ENCODE peak calls at places on chromosomes 2 and 18, in four cellular contexts. One of them, this sample, is unnamed.

GRCh38 chr18:34718610-34719009 is 8.5 kb downstream of the DTNA start:
- DNase-seq in neuronal stem cell: no peak
- DNase-seq in mesenchymal stem cell: no peak
- DNase-seq in H1: no peak
- DNase-seq in this sample: no peak

GRCh38 chr2:234249873-234250272 is 199.4 kb downstream of the SPP2 start:
- DNase-seq in neuronal stem cell: no peak
- DNase-seq in mesenchymal stem cell: no peak
- DNase-seq in H1: no peak
- DNase-seq in this sample: peak

GRCh38 chr2:48131503-48132293 is 225.4 kb upstream of the FBXO11 start:
- DNase-seq in neuronal stem cell: no peak
- DNase-seq in mesenchymal stem cell: peak
- DNase-seq in H1: no peak
- DNase-seq in this sample: peak

GRCh38 chr18:26526128-26526965 is 22.0 kb downstream of the KCTD1 start:
- DNase-seq in neuronal stem cell: no peak
- DNase-seq in mesenchymal stem cell: no peak
- DNase-seq in H1: no peak
- DNase-seq in this sample: no peak

GRCh38 chr18:457120-457519 is 43.4 kb downstream of the COLEC12 start:
- DNase-seq in neuronal stem cell: no peak
- DNase-seq in mesenchymal stem cell: peak
- DNase-seq in H1: no peak
- DNase-seq in this sample: peak

GRCh38 chr2:46298522-46299351 is 1.5 kb downstream of the EPAS1 start:
- DNase-seq in neuronal stem cell: peak
- DNase-seq in mesenchymal stem cell: peak
- DNase-seq in H1: no peak
- DNase-seq in this sample: peak

GRCh38 chr2:224039080-224039769 is at the start of gene SERPINE2:
- DNase-seq in neuronal stem cell: peak
- DNase-seq in mesenchymal stem cell: peak
- DNase-seq in H1: no peak
- DNase-seq in this sample: peak

GRCh38 chr2:234374671-234375245 is 122.1 kb downstream of the ARL4C start:
- DNase-seq in neuronal stem cell: no peak
- DNase-seq in mesenchymal stem cell: no peak
- DNase-seq in H1: no peak
- DNase-seq in this sample: no peak

GRCh38 chr2:201828235-201828634 is 21.9 kb downstream of the CDK15 start:
- DNase-seq in neuronal stem cell: no peak
- DNase-seq in mesenchymal stem cell: no peak
- DNase-seq in H1: no peak
- DNase-seq in this sample: no peak

GRCh38 chr2:179096090-179096489 is 46.2 kb upstream of the CCDC141 start:
- DNase-seq in neuronal stem cell: no peak
- DNase-seq in mesenchymal stem cell: no peak
- DNase-seq in H1: no peak
- DNase-seq in this sample: no peak

GRCh38 chr2:29016500-29016899 is 35.4 kb downstream of the TOGARAM2 start:
- DNase-seq in neuronal stem cell: no peak
- DNase-seq in mesenchymal stem cell: no peak
- DNase-seq in H1: no peak
- DNase-seq in this sample: no peak

GRCh38 chr2:181812106-181812745 is 79.3 kb upstream of the ITPRID2 start:
- DNase-seq in neuronal stem cell: no peak
- DNase-seq in mesenchymal stem cell: no peak
- DNase-seq in H1: no peak
- DNase-seq in this sample: peak

GRCh38 chr18:47990981-47991380 is 60.5 kb upstream of the SMAD2 start:
- DNase-seq in neuronal stem cell: no peak
- DNase-seq in mesenchymal stem cell: no peak
- DNase-seq in H1: no peak
- DNase-seq in this sample: no peak

GRCh38 chr2:209368924-209369323 is 54.9 kb upstream of the MAP2 start:
- DNase-seq in neuronal stem cell: no peak
- DNase-seq in mesenchymal stem cell: peak
- DNase-seq in H1: no peak
- DNase-seq in this sample: peak

GRCh38 chr2:190947711-190948251 is 66.2 kb downstream of the STAT1 start:
- DNase-seq in neuronal stem cell: no peak
- DNase-seq in mesenchymal stem cell: peak
- DNase-seq in H1: no peak
- DNase-seq in this sample: peak

DNA sequence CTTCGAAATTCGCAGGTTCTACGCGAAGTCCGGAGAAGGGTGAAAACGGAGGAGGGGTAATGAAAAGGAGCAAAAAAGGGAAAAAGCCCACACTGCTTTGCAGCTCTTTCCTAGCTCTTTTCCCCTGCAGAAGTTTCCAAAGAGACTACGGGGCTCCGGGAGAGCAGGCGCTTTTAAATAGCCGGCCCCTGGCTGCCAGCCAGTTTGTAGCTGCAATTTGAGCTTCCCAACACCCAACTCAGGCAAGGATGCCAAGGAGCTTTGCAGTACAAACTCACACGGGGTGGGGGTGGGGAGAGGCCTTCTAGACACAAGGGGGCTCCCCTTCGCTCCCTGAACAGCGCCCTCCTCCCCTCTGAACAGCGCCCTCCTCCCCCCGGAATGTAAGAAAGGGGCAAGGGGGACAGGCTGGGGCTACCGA is at the start of gene IGFBP5:
- DNase-seq in neuronal stem cell: peak
- DNase-seq in mesenchymal stem cell: peak
- DNase-seq in H1: peak
- DNase-seq in this sample: peak
- H4K91ac ChIP-seq in neuronal stem cell: peak
- H4K91ac ChIP-seq in mesenchymal stem cell: peak
- H4K91ac ChIP-seq in H1: no peak
- H4K91ac ChIP-seq in this sample: peak

DNA sequence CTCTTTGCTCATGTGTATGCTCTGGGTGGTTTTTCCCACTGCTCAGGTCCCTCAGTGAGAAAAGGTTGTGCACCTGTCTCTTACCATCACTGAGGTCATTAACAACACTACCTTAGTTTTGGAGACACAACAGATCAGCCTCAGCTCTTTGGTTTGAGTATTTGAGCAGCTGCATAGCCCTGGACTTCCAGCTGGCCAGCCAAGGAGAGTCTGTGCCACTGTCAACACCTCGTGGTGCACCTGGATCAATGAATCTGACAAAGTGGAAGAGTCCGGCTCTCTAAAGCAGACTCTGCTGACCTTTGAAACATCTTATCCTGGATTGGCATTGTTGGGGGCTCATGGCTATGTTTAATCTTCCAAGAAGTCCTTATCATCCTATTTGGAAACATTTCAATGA is 30.0 kb downstream of the SERPINB8 start:
- DNase-seq in neuronal stem cell: no peak
- DNase-seq in mesenchymal stem cell: no peak
- DNase-seq in H1: no peak
- DNase-seq in this sample: no peak
- H4K91ac ChIP-seq in neuronal stem cell: no peak
- H4K91ac ChIP-seq in mesenchymal stem cell: no peak
- H4K91ac ChIP-seq in H1: no peak
- H4K91ac ChIP-seq in this sample: no peak

GRCh38 chr2:16620590-16620989 is 45.0 kb downstream of the CYRIA start:
- DNase-seq in neuronal stem cell: no peak
- DNase-seq in mesenchymal stem cell: no peak
- DNase-seq in H1: no peak
- DNase-seq in this sample: no peak

GRCh38 chr2:16622399-16622968 is 43.1 kb downstream of the CYRIA start:
- DNase-seq in neuronal stem cell: no peak
- DNase-seq in mesenchymal stem cell: peak
- DNase-seq in H1: no peak
- DNase-seq in this sample: peak

GRCh38 chr2:16617282-16618266 is 48.1 kb downstream of the CYRIA start:
- DNase-seq in neuronal stem cell: peak
- DNase-seq in mesenchymal stem cell: peak
- DNase-seq in H1: no peak
- DNase-seq in this sample: peak

GRCh38 chr2:16621348-16621747 is 44.3 kb downstream of the CYRIA start:
- DNase-seq in neuronal stem cell: no peak
- DNase-seq in mesenchymal stem cell: peak
- DNase-seq in H1: no peak
- DNase-seq in this sample: peak

GRCh38 chr2:16619576-16620245 is 45.9 kb downstream of the CYRIA start:
- DNase-seq in neuronal stem cell: no peak
- DNase-seq in mesenchymal stem cell: no peak
- DNase-seq in H1: no peak
- DNase-seq in this sample: no peak
- H4K91ac ChIP-seq in neuronal stem cell: no peak
- H4K91ac ChIP-seq in mesenchymal stem cell: no peak
- H4K91ac ChIP-seq in H1: no peak
- H4K91ac ChIP-seq in this sample: no peak

DNA sequence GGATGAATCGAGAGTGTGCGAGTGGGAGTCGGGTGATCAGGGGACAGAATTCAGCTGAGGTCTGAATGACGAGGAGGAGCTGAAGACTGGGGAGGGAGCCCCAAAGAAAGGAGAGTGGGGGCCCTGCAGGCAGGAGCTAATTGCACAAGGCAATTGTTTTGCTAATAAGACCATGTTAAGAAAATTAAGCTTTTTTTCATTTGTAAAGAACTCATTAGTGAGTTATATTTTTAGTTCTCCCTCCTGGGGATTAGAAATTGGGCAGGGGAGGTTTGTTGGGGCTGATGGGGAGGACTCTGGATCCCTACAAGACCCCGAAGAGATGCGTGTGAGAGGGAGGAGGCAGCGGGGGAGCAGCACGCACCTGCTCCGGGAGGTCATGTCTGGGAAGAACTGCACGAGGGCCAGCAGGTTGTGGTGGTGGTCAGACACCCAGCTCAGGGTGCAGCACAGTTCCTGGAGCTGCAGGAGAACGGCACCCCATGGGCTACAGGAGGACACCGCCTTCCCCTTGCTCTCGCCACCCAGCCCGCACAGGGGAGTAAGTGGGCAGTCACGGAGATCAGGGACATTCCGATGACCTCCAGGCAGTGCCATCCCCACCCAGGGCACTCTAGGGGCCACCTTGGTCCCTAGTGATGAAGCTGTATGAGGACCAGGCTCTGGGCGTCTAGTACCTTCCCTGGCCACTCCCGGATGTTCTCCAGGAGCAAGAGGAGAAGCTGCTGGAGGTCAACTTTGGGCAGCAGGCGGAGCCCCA is 51.1 kb upstream of the SEMA4C start:
- DNase-seq in neuronal stem cell: no peak
- DNase-seq in mesenchymal stem cell: no peak
- DNase-seq in H1: no peak
- DNase-seq in this sample: no peak
- H4K91ac ChIP-seq in neuronal stem cell: peak
- H4K91ac ChIP-seq in mesenchymal stem cell: no peak
- H4K91ac ChIP-seq in H1: peak
- H4K91ac ChIP-seq in this sample: no peak

GRCh38 chr18:73688161-73688560 is 459.5 kb downstream of the FBXO15 start:
- DNase-seq in neuronal stem cell: no peak
- DNase-seq in mesenchymal stem cell: peak
- DNase-seq in H1: no peak
- DNase-seq in this sample: no peak
- H4K91ac ChIP-seq in neuronal stem cell: no peak
- H4K91ac ChIP-seq in mesenchymal stem cell: no peak
- H4K91ac ChIP-seq in H1: no peak
- H4K91ac ChIP-seq in this sample: peak

GRCh38 chr2:170928824-170929685 is at the start of gene GORASP2:
- DNase-seq in neuronal stem cell: peak
- DNase-seq in mesenchymal stem cell: peak
- DNase-seq in H1: peak
- DNase-seq in this sample: peak
- H4K91ac ChIP-seq in neuronal stem cell: no peak
- H4K91ac ChIP-seq in mesenchymal stem cell: peak
- H4K91ac ChIP-seq in H1: peak
- H4K91ac ChIP-seq in this sample: peak

DNA sequence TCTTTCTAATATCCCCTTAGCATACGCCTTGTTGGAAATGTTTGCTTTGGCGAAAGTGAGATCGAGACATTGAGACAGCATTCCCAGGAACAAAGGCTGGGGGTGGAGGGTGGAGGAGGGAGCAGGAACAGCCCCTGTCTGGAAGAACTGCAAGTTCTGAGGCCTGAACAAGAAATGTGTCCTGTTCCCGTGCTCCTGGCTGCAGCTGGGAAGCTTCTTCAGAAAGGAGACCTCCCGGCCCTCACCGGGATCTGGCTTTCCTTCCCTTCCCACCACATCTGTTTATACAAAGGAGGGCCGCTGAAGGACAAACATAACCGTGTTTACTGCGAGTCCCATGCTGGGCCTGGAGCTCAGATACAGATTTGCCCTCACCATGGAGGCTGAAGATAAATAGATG is 35.9 kb downstream of the AFF3 start:
- DNase-seq in neuronal stem cell: no peak
- DNase-seq in mesenchymal stem cell: peak
- DNase-seq in H1: no peak
- DNase-seq in this sample: peak
- H4K91ac ChIP-seq in neuronal stem cell: no peak
- H4K91ac ChIP-seq in mesenchymal stem cell: no peak
- H4K91ac ChIP-seq in H1: no peak
- H4K91ac ChIP-seq in this sample: peak

This sample was measured in IMR-90.